ENCODE peak calls at places on chromosomes 3 and 15, in seven cellular contexts. V, D, P, H, N, I and W are unnamed samples.

GRCh38 chr3:69370156-69370944 is 15.5 kb downstream of the FRMD4B start:
- DNase-seq in V (no peak), D (peak; percentile 77), P (peak; percentile 96), H (peak; percentile 23), N (peak; percentile 23), I (no peak), W (no peak)

GRCh38 chr15:60444289-60444912 is 34.5 kb downstream of the ICE2 start:
- DNase-seq in V (no peak), D (peak; percentile 37), P (no peak), H (peak; percentile 45), N (peak; percentile 56), I (no peak), W (no peak)

GRCh38 chr3:46449755-46450552 is 14.8 kb downstream of the LTF start:
- DNase-seq in V (peak; percentile 24), D (peak; percentile 15), P (no peak), H (peak; percentile 43), N (no peak), I (no peak), W (no peak)

GRCh38 chr3:40494698-40495097 is 11.1 kb upstream of the ZNF620 start:
- DNase-seq in V (no peak), D (no peak), P (no peak), H (no peak), N (no peak), I (no peak), W (no peak)

GRCh38 chr15:100663066-100663465 is 60.7 kb downstream of the ASB7 start:
- DNase-seq in V (peak; percentile 34), D (peak; percentile 29), P (no peak), H (peak; percentile 25), N (no peak), I (peak; percentile 93), W (no peak)

GRCh38 chr3:23157331-23157730 is 45.8 kb upstream of the UBE2E2 start:
- DNase-seq in V (no peak), D (no peak), P (no peak), H (no peak), N (no peak), I (no peak), W (no peak)

GRCh38 chr3:52779411-52780297 is 2.3 kb downstream of the ITIH1 start:
- DNase-seq in V (no peak), D (no peak), P (peak; percentile 62), H (no peak), N (no peak), I (no peak), W (no peak)

GRCh38 chr15:70752142-70752754 is 11.1 kb downstream of the UACA start:
- DNase-seq in V (no peak), D (no peak), P (peak; percentile 87), H (no peak), N (peak; percentile 76), I (no peak), W (no peak)

GRCh38 chr3:121411554-121411953 is 134.2 kb downstream of the POLQ start:
- DNase-seq in V (no peak), D (peak; percentile 59), P (no peak), H (peak; percentile 69), N (peak; percentile 32), I (no peak), W (no peak)

GRCh38 chr15:25797035-25797434 is 66.1 kb downstream of the ATP10A start:
- DNase-seq in V (no peak), D (no peak), P (no peak), H (no peak), N (no peak), I (no peak), W (no peak)

GRCh38 chr3:59607628-59608027 is 557.8 kb upstream of the CFAP20DC start:
- DNase-seq in V (no peak), D (peak; percentile 26), P (no peak), H (peak; percentile 14), N (no peak), I (no peak), W (no peak)
- TF ChIP-seq CTCF in V (peak; percentile 27), D (peak; percentile 26), P (no peak), H (peak; percentile 33), N (no peak), I (peak; percentile 48), W (no peak)

GRCh38 chr3:44016818-44017217 is 224.9 kb upstream of the TOPAZ1 start:
- DNase-seq in V (no peak), D (no peak), P (no peak), H (peak; percentile 19), N (no peak), I (no peak), W (no peak)
- H3K4me3 ChIP-seq in V (no peak overlapping the region), D (no peak overlapping the region), P (no peak overlapping the region), H (no peak overlapping the region), N (no peak overlapping the region), I (no peak overlapping the region), W (no peak overlapping the region)

GRCh38 chr3:177361042-177361938 is 164.0 kb upstream of the TBL1XR1 start:
- DNase-seq in V (no peak), D (no peak), P (no peak), H (no peak), N (no peak), I (no peak), W (no peak)

GRCh38 chr3:177357352-177358084 is 160.2 kb upstream of the TBL1XR1 start:
- DNase-seq in V (peak; percentile 57), D (peak; percentile 98), P (peak; percentile 74), H (peak; percentile 73), N (peak; percentile 88), I (no peak), W (no peak)

GRCh38 chr3:177358968-177359600 is 161.8 kb upstream of the TBL1XR1 start:
- DNase-seq in V (peak; percentile 83), D (peak; percentile 46), P (peak; percentile 90), H (peak; percentile 46), N (peak; percentile 50), I (peak; percentile 53), W (no peak)

GRCh38 chr3:177358085-177358967 is 161.0 kb upstream of the TBL1XR1 start:
- DNase-seq in V (peak; percentile 73), D (peak; percentile 58), P (peak; percentile 90), H (peak; percentile 96), N (peak; percentile 90), I (peak; percentile 58), W (no peak)

GRCh38 chr3:177359601-177360357 is 162.5 kb upstream of the TBL1XR1 start:
- DNase-seq in V (peak; percentile 95), D (peak; percentile 99), P (peak; percentile 99), H (peak; percentile 99), N (peak; percentile 99), I (peak; percentile 94), W (peak; percentile 99)
- TF ChIP-seq CTCF in V (no peak), D (no peak), P (no peak), H (no peak), N (no peak), I (no peak), W (no peak)

DNA sequence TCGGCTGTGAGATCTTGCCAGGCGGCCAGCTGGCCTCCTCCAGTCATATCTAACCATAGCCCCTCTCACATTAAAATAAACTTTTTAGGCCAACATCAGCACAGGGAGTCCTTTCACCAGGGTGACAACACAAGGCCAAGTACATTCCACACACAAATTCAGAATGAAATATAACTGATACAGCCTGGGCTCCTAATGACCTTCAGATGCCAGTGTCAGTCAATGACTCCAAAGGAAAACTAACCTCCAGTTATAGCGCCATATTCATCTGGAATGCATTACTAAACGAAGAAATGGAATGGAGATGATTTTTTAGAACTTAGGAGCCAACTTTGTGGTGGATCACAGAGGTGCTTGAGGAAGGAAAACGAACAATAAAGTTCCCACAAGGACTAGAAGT is 205.4 kb downstream of the GREM1 start:
- DNase-seq in V (no peak), D (no peak), P (no peak), H (no peak), N (no peak), I (no peak), W (no peak)
- H3K4me3 ChIP-seq in V (no peak overlapping the region), D (no peak overlapping the region), P (no peak overlapping the region), H (no peak overlapping the region), N (no peak overlapping the region), I (no peak overlapping the region), W (no peak overlapping the region)